ENCODE peak calls at places on chromosomes 3 and 15, in nine cellular contexts. R is left ventricle myocardium inferior, N is AG09309, I is lower lobe of right lung, T is uterus, J is adipocyte, Q is BE2C, H is SJSA1, V is ovary. C is an unnamed sample.

GRCh38 chr15:47116698-47117097 is 600.6 kb upstream of the SEMA6D start:
- DNase-seq in R (no peak), N (no peak), I (no peak), T (no peak), J (no peak), Q (no peak), H (no peak), V (no peak), C (no peak)

GRCh38 chr3:172655388-172655787 is 55.5 kb downstream of the NCEH1 start:
- DNase-seq in R (no peak), N (no peak), I (no peak), T (no peak), J (no peak), Q (no peak), H (no peak), V (no peak), C (no peak)

GRCh38 chr3:71930056-71930991 is 145.4 kb upstream of the PROK2 start:
- DNase-seq in R (no peak), N (peak), I (no peak), T (peak), J (peak), Q (peak), H (no peak), V (no peak), C (peak)

GRCh38 chr3:39760325-39760724 is 49.1 kb upstream of the MYRIP start:
- DNase-seq in R (no peak), N (no peak), I (no peak), T (no peak), J (no peak), Q (no peak), H (no peak), V (no peak), C (no peak)

GRCh38 chr15:101539930-101540329 is 50.4 kb upstream of the PCSK6 start:
- DNase-seq in R (no peak), N (no peak), I (no peak), T (no peak), J (no peak), Q (no peak), H (peak), V (no peak), C (no peak)

GRCh38 chr15:71680079-71680461 is 130.3 kb upstream of the NR2E3 start:
- DNase-seq in R (no peak), N (no peak), I (no peak), T (no peak), J (no peak), Q (no peak), H (no peak), V (no peak), C (no peak)

GRCh38 chr3:173739716-173740115 is 342.2 kb downstream of the NLGN1 start:
- DNase-seq in R (no peak), N (no peak), I (no peak), T (no peak), J (peak), Q (no peak), H (no peak), V (no peak), C (peak)

GRCh38 chr3:30401971-30402370 is 204.4 kb upstream of the TGFBR2 start:
- DNase-seq in R (no peak), N (peak), I (no peak), T (no peak), J (peak), Q (no peak), H (no peak), V (no peak), C (peak)

GRCh38 chr3:60136606-60137005 is 1086.8 kb upstream of the CFAP20DC start:
- DNase-seq in R (no peak), N (no peak), I (no peak), T (no peak), J (no peak), Q (no peak), H (no peak), V (no peak), C (no peak)

GRCh38 chr3:144341461-144341860 is 369.8 kb downstream of the DIPK2A start:
- DNase-seq in R (no peak), N (no peak), I (no peak), T (no peak), J (no peak), Q (no peak), H (no peak), V (no peak), C (no peak)

GRCh38 chr3:182925330-182925943 is 54.9 kb downstream of the DCUN1D1 start:
- DNase-seq in R (peak), N (peak), I (no peak), T (no peak), J (no peak), Q (no peak), H (no peak), V (no peak), C (peak)

GRCh38 chr3:9732080-9732752 is 681 bp downstream of the BRPF1 start:
- DNase-seq in R (no peak), N (no peak), I (peak), T (no peak), J (peak), Q (no peak), H (no peak), V (no peak), C (peak)

GRCh38 chr3:61181874-61182273 is 69.4 kb downstream of the FHIT start:
- DNase-seq in R (no peak), N (no peak), I (no peak), T (no peak), J (peak), Q (no peak), H (no peak), V (no peak), C (peak)

GRCh38 chr3:61901481-61901880 is 340.1 kb downstream of the PTPRG start:
- DNase-seq in R (no peak), N (no peak), I (no peak), T (no peak), J (no peak), Q (no peak), H (no peak), V (no peak), C (no peak)

GRCh38 chr3:69944931-69945493 is 54.5 kb upstream of the SAMMSON start:
- DNase-seq in R (no peak), N (no peak), I (no peak), T (no peak), J (no peak), Q (no peak), H (no peak), V (no peak), C (no peak)

GRCh38 chr3:8647137-8647970 is 2.8 kb upstream of the SSUH2 start:
- DNase-seq in R (no peak), N (no peak), I (no peak), T (no peak), J (no peak), Q (no peak), H (no peak), V (no peak), C (no peak)

GRCh38 chr3:8651418-8652322 is 7.1 kb upstream of the SSUH2 start:
- DNase-seq in R (no peak), N (no peak), I (no peak), T (no peak), J (no peak), Q (peak), H (no peak), V (no peak), C (no peak)

GRCh38 chr3:8650583-8651416 is 6.2 kb upstream of the SSUH2 start:
- DNase-seq in R (no peak), N (no peak), I (no peak), T (no peak), J (peak), Q (peak), H (no peak), V (no peak), C (no peak)

GRCh38 chr3:8648873-8649741 is 4.5 kb upstream of the SSUH2 start:
- DNase-seq in R (no peak), N (no peak), I (no peak), T (no peak), J (no peak), Q (no peak), H (no peak), V (no peak), C (no peak)

DNA sequence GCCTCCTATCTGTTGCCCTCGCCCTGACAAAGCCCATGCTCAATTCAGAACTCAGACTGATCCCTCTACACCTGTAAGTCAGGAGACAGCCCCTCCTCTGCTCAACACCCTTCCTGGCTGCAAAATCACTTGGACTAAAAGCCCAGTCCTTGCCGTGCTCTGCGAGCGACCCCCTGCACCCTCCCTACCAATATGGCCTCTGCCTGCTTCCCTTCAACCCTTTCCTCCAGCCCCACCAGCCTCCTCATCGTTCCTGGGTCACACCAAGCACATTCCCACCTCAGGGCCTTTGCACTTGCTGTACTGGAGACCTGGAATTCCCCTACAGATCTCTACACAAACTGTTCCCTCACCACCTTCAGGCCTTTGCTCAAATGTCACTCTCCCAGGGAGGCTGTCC is 5.2 kb upstream of the SSUH2 start:
- DNase-seq in R (no peak), N (no peak), I (no peak), T (no peak), J (no peak), Q (no peak), H (no peak), V (no peak), C (no peak)
- H3K4me3 ChIP-seq in R (no peak), N (no peak), I (no peak), T (no peak), J (no peak), Q (no peak), H (no peak), V (no peak), C (no peak)

GRCh38 chr3:89107461-89108035 is at the start of gene EPHA3:
- DNase-seq in R (peak), N (peak), I (peak), T (peak), J (peak), Q (peak), H (peak), V (peak), C (peak)

GRCh38 chr3:89113344-89113743 is 5.9 kb downstream of the EPHA3 start:
- DNase-seq in R (no peak), N (no peak), I (no peak), T (no peak), J (no peak), Q (no peak), H (no peak), V (no peak), C (no peak)

GRCh38 chr3:89104499-89104898 is 2.9 kb upstream of the EPHA3 start:
- DNase-seq in R (no peak), N (no peak), I (no peak), T (no peak), J (no peak), Q (no peak), H (no peak), V (no peak), C (no peak)

DNA sequence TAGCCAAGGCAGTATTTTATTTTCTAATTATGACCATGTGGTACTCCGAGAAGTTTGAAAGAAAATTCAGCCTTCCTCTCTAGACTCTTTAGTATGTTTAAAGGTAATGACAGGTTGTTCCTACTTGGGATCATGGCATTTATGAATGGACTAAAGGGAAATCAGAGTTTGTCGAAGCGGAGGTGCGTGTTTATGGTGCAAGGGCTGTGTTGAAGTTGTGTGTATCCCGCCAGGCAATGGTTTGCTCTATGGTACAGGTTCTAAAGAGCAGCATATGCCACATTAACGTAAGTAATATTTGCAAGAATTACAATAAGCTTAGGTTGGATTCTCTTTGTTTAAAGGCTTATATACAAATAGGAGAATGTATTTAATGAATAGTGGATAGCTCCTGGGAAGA is 733 bp downstream of the EPHA3 start:
- DNase-seq in R (no peak), N (no peak), I (no peak), T (no peak), J (no peak), Q (no peak), H (no peak), V (no peak), C (no peak)
- H3K4me3 ChIP-seq in R (peak), N (no peak), I (peak), T (peak), J (peak), Q (no peak), H (no peak), V (peak), C (peak)

GRCh38 chr15:63379492-63380150 is 2.0 kb downstream of the CA12 start:
- DNase-seq in R (no peak), N (no peak), I (no peak), T (no peak), J (no peak), Q (no peak), H (no peak), V (no peak), C (peak)
- H3K4me3 ChIP-seq in R (no peak), N (no peak), I (no peak), T (no peak), J (peak), Q (no peak), H (no peak), V (no peak), C (no peak)

GRCh38 chr3:11698326-11699082 is 54.8 kb upstream of the VGLL4 start:
- DNase-seq in R (no peak), N (no peak), I (no peak), T (no peak), J (peak), Q (no peak), H (no peak), V (no peak), C (no peak)
- H3K4me3 ChIP-seq in R (no peak), N (no peak), I (no peak), T (no peak), J (peak), Q (no peak), H (no peak), V (no peak), C (no peak)

GRCh38 chr15:40443255-40443654 is 2.5 kb downstream of the BAHD1 start:
- DNase-seq in R (no peak), N (no peak), I (no peak), T (no peak), J (no peak), Q (no peak), H (no peak), V (no peak), C (no peak)
- H3K4me3 ChIP-seq in R (no peak), N (no peak), I (no peak), T (no peak), J (no peak), Q (peak), H (no peak), V (no peak), C (no peak)

GRCh38 chr3:101224739-101225138 is 95.6 kb downstream of the IMPG2 start:
- DNase-seq in R (no peak), N (no peak), I (no peak), T (no peak), J (no peak), Q (no peak), H (no peak), V (no peak), C (no peak)

GRCh38 chr3:101235048-101235447 is 85.3 kb downstream of the IMPG2 start:
- DNase-seq in R (no peak), N (no peak), I (no peak), T (no peak), J (no peak), Q (no peak), H (no peak), V (no peak), C (no peak)

GRCh38 chr3:101230618-101231017 is 89.8 kb downstream of the IMPG2 start:
- DNase-seq in R (no peak), N (no peak), I (no peak), T (no peak), J (no peak), Q (no peak), H (no peak), V (no peak), C (no peak)

GRCh38 chr3:101228441-101228840 is 91.9 kb downstream of the IMPG2 start:
- DNase-seq in R (no peak), N (no peak), I (no peak), T (no peak), J (no peak), Q (no peak), H (no peak), V (no peak), C (no peak)

GRCh38 chr3:101229681-101230080 is 90.7 kb downstream of the IMPG2 start:
- DNase-seq in R (no peak), N (no peak), I (no peak), T (no peak), J (peak), Q (no peak), H (no peak), V (no peak), C (peak)
- H3K4me3 ChIP-seq in R (no peak), N (no peak), I (no peak), T (no peak), J (no peak), Q (no peak), H (no peak), V (no peak), C (no peak)

DNA sequence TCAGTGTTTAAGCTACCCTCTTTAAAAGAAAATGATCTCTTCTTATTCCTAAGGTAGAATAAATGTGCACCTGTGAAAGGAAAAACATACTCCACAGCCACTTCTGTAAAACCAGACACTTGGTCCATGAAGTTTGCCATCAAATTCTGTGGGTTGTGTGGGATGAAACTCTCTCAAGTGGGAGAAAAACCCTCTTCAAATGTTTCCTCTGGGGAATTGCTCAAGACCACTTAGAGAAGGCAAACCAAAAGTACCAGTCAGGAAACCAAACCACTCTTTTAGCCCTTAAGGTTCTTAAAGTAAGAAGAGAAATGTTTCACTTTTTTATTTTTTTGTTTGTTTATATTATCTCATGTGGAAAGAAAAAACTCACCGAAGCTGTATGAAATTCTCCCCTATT is 1.2 kb downstream of the COL8A1 start:
- DNase-seq in R (no peak), N (no peak), I (no peak), T (no peak), J (peak), Q (no peak), H (no peak), V (no peak), C (no peak)
- H3K4me3 ChIP-seq in R (peak), N (peak), I (peak), T (no peak), J (peak), Q (no peak), H (peak), V (no peak), C (peak)

GRCh38 chr15:78979456-78980320 is 34.8 kb upstream of the CTSH start:
- DNase-seq in R (peak), N (no peak), I (no peak), T (peak), J (peak), Q (peak), H (peak), V (peak), C (peak)
- H3K4me3 ChIP-seq in R (no peak), N (no peak), I (no peak), T (no peak), J (no peak), Q (no peak), H (no peak), V (no peak), C (no peak)

GRCh38 chr3:42148086-42148842 is 57.1 kb downstream of the TRAK1 start:
- DNase-seq in R (no peak), N (no peak), I (no peak), T (no peak), J (no peak), Q (no peak), H (no peak), V (no peak), C (no peak)

GRCh38 chr3:42139740-42140453 is 48.7 kb downstream of the TRAK1 start:
- DNase-seq in R (no peak), N (no peak), I (no peak), T (no peak), J (no peak), Q (no peak), H (no peak), V (no peak), C (no peak)

GRCh38 chr3:42143440-42143839 is 52.3 kb downstream of the TRAK1 start:
- DNase-seq in R (no peak), N (no peak), I (no peak), T (no peak), J (no peak), Q (no peak), H (no peak), V (no peak), C (no peak)

GRCh38 chr3:42140665-42141203 is 49.6 kb downstream of the TRAK1 start:
- DNase-seq in R (no peak), N (no peak), I (no peak), T (no peak), J (no peak), Q (no peak), H (no peak), V (no peak), C (no peak)

GRCh38 chr3:42144209-42144608 is 53.1 kb downstream of the TRAK1 start:
- DNase-seq in R (no peak), N (no peak), I (no peak), T (no peak), J (no peak), Q (no peak), H (no peak), V (no peak), C (no peak)
- H3K4me3 ChIP-seq in R (no peak), N (no peak), I (no peak), T (no peak), J (no peak), Q (no peak), H (no peak), V (no peak), C (no peak)

DNA sequence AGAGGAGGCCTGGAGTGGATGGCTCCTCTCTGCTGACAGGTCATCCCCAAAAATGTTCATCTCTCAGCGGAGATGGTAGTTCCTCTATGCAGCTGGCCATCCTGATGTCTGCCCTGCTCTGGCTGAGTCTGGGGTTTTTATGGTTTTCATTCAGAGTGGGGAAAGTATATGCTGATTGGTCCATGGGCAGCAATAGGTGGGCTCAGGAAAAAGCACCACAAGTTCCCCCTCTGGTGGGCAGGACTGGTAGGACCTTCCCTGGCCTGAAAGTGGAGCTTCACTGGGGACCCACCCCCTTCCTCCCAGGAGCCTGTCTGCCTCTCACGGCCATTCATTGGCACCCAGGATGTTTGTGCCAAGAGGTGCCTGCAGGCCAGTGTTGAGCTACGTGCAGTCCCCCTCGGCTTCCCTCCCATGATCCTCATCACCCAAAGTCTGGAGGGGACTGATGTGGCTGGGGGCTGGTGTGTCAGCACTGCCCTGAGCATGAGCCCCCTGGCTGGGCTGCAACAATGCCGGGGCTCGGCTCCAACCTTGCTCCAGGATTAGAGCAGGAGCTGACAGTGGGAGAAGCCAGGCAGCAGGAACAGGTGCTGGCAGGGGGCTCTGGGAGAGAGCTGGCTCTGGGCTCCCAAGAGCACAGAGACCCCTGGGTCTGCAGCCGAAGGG is 13.1 kb upstream of the BLOC1S6 start:
- DNase-seq in R (no peak), N (no peak), I (no peak), T (no peak), J (no peak), Q (peak), H (peak), V (no peak), C (no peak)
- H3K4me3 ChIP-seq in R (no peak), N (no peak), I (no peak), T (no peak), J (no peak), Q (peak), H (no peak), V (no peak), C (no peak)

C was measured in foreskin fibroblast.